ENCODE peak calls at places on chromosomes 1 and 21, in seven cellular contexts. One of them, this sample, is unnamed.

GRCh38 chr1:113088972-113089371 is 16.0 kb downstream of the LRIG2 start:
- DNase-seq in sigmoid colon: no peak
- DNase-seq in stimulated activated CD4-positive, alpha-beta T cell treated with anti-CD3 and anti-CD28 coated beads, TNF-alpha, amount 100 ng/mL, for 4 hours: no peak
- DNase-seq in lung microvascular endothelial cell: no peak
- DNase-seq in left cardiac atrium: no peak
- DNase-seq in NCI-H1105 treated with DMSO at 0.1 percent for 48 hours: no peak
- DNase-seq in germinal center: no peak
- DNase-seq in this sample: no peak

GRCh38 chr1:24861821-24862727 is 68.0 kb downstream of the RUNX3 start:
- DNase-seq in stimulated activated CD4-positive, alpha-beta T cell treated with anti-CD3 and anti-CD28 coated beads, TNF-alpha, amount 100 ng/mL, for 4 hours: no peak
- DNase-seq in left cardiac atrium: no peak
- DNase-seq in sigmoid colon: no peak
- DNase-seq in germinal center: no peak
- DNase-seq in lung microvascular endothelial cell: no peak
- DNase-seq in NCI-H1105 treated with DMSO at 0.1 percent for 48 hours: peak; percentile 25
- DNase-seq in this sample: no peak

GRCh38 chr21:27329255-27329851 is 362.5 kb upstream of the ADAMTS5 start:
- DNase-seq in sigmoid colon: peak; percentile 65
- DNase-seq in germinal center: no peak
- DNase-seq in NCI-H1105 treated with DMSO at 0.1 percent for 48 hours: no peak
- DNase-seq in lung microvascular endothelial cell: no peak
- DNase-seq in left cardiac atrium: no peak
- DNase-seq in stimulated activated CD4-positive, alpha-beta T cell treated with anti-CD3 and anti-CD28 coated beads, TNF-alpha, amount 100 ng/mL, for 4 hours: no peak
- DNase-seq in this sample: no peak

GRCh38 chr1:119885903-119886783 is 10.2 kb downstream of the ADAM30 start:
- DNase-seq in stimulated activated CD4-positive, alpha-beta T cell treated with anti-CD3 and anti-CD28 coated beads, TNF-alpha, amount 100 ng/mL, for 4 hours: peak; percentile 27
- DNase-seq in sigmoid colon: no peak
- DNase-seq in NCI-H1105 treated with DMSO at 0.1 percent for 48 hours: peak; percentile 39
- DNase-seq in lung microvascular endothelial cell: peak; percentile 64
- DNase-seq in germinal center: peak; percentile 52
- DNase-seq in left cardiac atrium: peak; percentile 50
- DNase-seq in this sample: no peak

GRCh38 chr1:110341146-110341871 is 2.1 kb downstream of the RBM15 start:
- DNase-seq in left cardiac atrium: peak; percentile 20
- DNase-seq in stimulated activated CD4-positive, alpha-beta T cell treated with anti-CD3 and anti-CD28 coated beads, TNF-alpha, amount 100 ng/mL, for 4 hours: no peak
- DNase-seq in sigmoid colon: no peak
- DNase-seq in NCI-H1105 treated with DMSO at 0.1 percent for 48 hours: no peak
- DNase-seq in germinal center: no peak
- DNase-seq in lung microvascular endothelial cell: no peak
- DNase-seq in this sample: no peak

GRCh38 chr1:96425382-96426129 is 296.0 kb upstream of the PTBP2 start:
- DNase-seq in lung microvascular endothelial cell: no peak
- DNase-seq in NCI-H1105 treated with DMSO at 0.1 percent for 48 hours: no peak
- DNase-seq in sigmoid colon: no peak
- DNase-seq in germinal center: no peak
- DNase-seq in stimulated activated CD4-positive, alpha-beta T cell treated with anti-CD3 and anti-CD28 coated beads, TNF-alpha, amount 100 ng/mL, for 4 hours: no peak
- DNase-seq in left cardiac atrium: no peak
- DNase-seq in this sample: no peak

GRCh38 chr1:223737342-223737741 is 25.0 kb downstream of the CAPN2 start:
- DNase-seq in NCI-H1105 treated with DMSO at 0.1 percent for 48 hours: no peak
- DNase-seq in germinal center: no peak
- DNase-seq in left cardiac atrium: no peak
- DNase-seq in lung microvascular endothelial cell: no peak
- DNase-seq in stimulated activated CD4-positive, alpha-beta T cell treated with anti-CD3 and anti-CD28 coated beads, TNF-alpha, amount 100 ng/mL, for 4 hours: no peak
- DNase-seq in sigmoid colon: no peak
- DNase-seq in this sample: no peak

GRCh38 chr1:22327411-22327810 is 124.2 kb upstream of the ZBTB40 start:
- DNase-seq in germinal center: no peak
- DNase-seq in NCI-H1105 treated with DMSO at 0.1 percent for 48 hours: no peak
- DNase-seq in sigmoid colon: peak; percentile 7
- DNase-seq in stimulated activated CD4-positive, alpha-beta T cell treated with anti-CD3 and anti-CD28 coated beads, TNF-alpha, amount 100 ng/mL, for 4 hours: no peak
- DNase-seq in left cardiac atrium: no peak
- DNase-seq in lung microvascular endothelial cell: no peak
- DNase-seq in this sample: no peak

GRCh38 chr1:20449736-20450311 is 36.2 kb downstream of the CAMK2N1 start:
- DNase-seq in germinal center: no peak
- DNase-seq in left cardiac atrium: no peak
- DNase-seq in lung microvascular endothelial cell: no peak
- DNase-seq in sigmoid colon: no peak
- DNase-seq in NCI-H1105 treated with DMSO at 0.1 percent for 48 hours: no peak
- DNase-seq in stimulated activated CD4-positive, alpha-beta T cell treated with anti-CD3 and anti-CD28 coated beads, TNF-alpha, amount 100 ng/mL, for 4 hours: no peak
- DNase-seq in this sample: no peak

GRCh38 chr1:160093069-160093395 is 5.4 kb downstream of the IGSF8 start:
- DNase-seq in sigmoid colon: no peak
- DNase-seq in germinal center: no peak
- DNase-seq in left cardiac atrium: no peak
- DNase-seq in NCI-H1105 treated with DMSO at 0.1 percent for 48 hours: no peak
- DNase-seq in stimulated activated CD4-positive, alpha-beta T cell treated with anti-CD3 and anti-CD28 coated beads, TNF-alpha, amount 100 ng/mL, for 4 hours: no peak
- DNase-seq in lung microvascular endothelial cell: no peak
- DNase-seq in this sample: no peak

GRCh38 chr1:184300446-184300845 is 86.4 kb upstream of the C1orf21 start:
- DNase-seq in left cardiac atrium: no peak
- DNase-seq in NCI-H1105 treated with DMSO at 0.1 percent for 48 hours: no peak
- DNase-seq in lung microvascular endothelial cell: peak; percentile 58
- DNase-seq in stimulated activated CD4-positive, alpha-beta T cell treated with anti-CD3 and anti-CD28 coated beads, TNF-alpha, amount 100 ng/mL, for 4 hours: no peak
- DNase-seq in germinal center: no peak
- DNase-seq in sigmoid colon: no peak
- DNase-seq in this sample: no peak

GRCh38 chr1:229596961-229597699 is 28.8 kb downstream of the TAF5L start:
- DNase-seq in lung microvascular endothelial cell: peak; percentile 60
- DNase-seq in sigmoid colon: peak; percentile 86
- DNase-seq in germinal center: no peak
- DNase-seq in left cardiac atrium: peak; percentile 62
- DNase-seq in stimulated activated CD4-positive, alpha-beta T cell treated with anti-CD3 and anti-CD28 coated beads, TNF-alpha, amount 100 ng/mL, for 4 hours: no peak
- DNase-seq in NCI-H1105 treated with DMSO at 0.1 percent for 48 hours: no peak
- DNase-seq in this sample: no peak

GRCh38 chr1:234602334-234603220 is 7.4 kb downstream of the IRF2BP2 start:
- DNase-seq in left cardiac atrium: no peak
- DNase-seq in germinal center: peak; percentile 29
- DNase-seq in stimulated activated CD4-positive, alpha-beta T cell treated with anti-CD3 and anti-CD28 coated beads, TNF-alpha, amount 100 ng/mL, for 4 hours: no peak
- DNase-seq in lung microvascular endothelial cell: peak; percentile 94
- DNase-seq in sigmoid colon: peak; percentile 70
- DNase-seq in NCI-H1105 treated with DMSO at 0.1 percent for 48 hours: no peak
- DNase-seq in this sample: no peak

GRCh38 chr1:172041102-172041501 is 199.8 kb downstream of the DNM3 start:
- DNase-seq in left cardiac atrium: no peak
- DNase-seq in sigmoid colon: no peak
- DNase-seq in lung microvascular endothelial cell: no peak
- DNase-seq in NCI-H1105 treated with DMSO at 0.1 percent for 48 hours: no peak
- DNase-seq in stimulated activated CD4-positive, alpha-beta T cell treated with anti-CD3 and anti-CD28 coated beads, TNF-alpha, amount 100 ng/mL, for 4 hours: no peak
- DNase-seq in germinal center: no peak
- DNase-seq in this sample: no peak

GRCh38 chr1:112255080-112255479 is 140.9 kb upstream of the CTTNBP2NL start:
- DNase-seq in lung microvascular endothelial cell: no peak
- DNase-seq in germinal center: no peak
- DNase-seq in NCI-H1105 treated with DMSO at 0.1 percent for 48 hours: no peak
- DNase-seq in sigmoid colon: no peak
- DNase-seq in stimulated activated CD4-positive, alpha-beta T cell treated with anti-CD3 and anti-CD28 coated beads, TNF-alpha, amount 100 ng/mL, for 4 hours: no peak
- DNase-seq in left cardiac atrium: no peak
- DNase-seq in this sample: no peak

GRCh38 chr1:182041615-182042014 is 19.9 kb downstream of the ZNF648 start:
- DNase-seq in NCI-H1105 treated with DMSO at 0.1 percent for 48 hours: no peak
- DNase-seq in left cardiac atrium: no peak
- DNase-seq in lung microvascular endothelial cell: no peak
- DNase-seq in germinal center: no peak
- DNase-seq in stimulated activated CD4-positive, alpha-beta T cell treated with anti-CD3 and anti-CD28 coated beads, TNF-alpha, amount 100 ng/mL, for 4 hours: no peak
- DNase-seq in sigmoid colon: no peak
- DNase-seq in this sample: no peak

GRCh38 chr1:47351305-47351704 is 17.7 kb downstream of the CMPK1 start:
- DNase-seq in sigmoid colon: no peak
- DNase-seq in stimulated activated CD4-positive, alpha-beta T cell treated with anti-CD3 and anti-CD28 coated beads, TNF-alpha, amount 100 ng/mL, for 4 hours: no peak
- DNase-seq in germinal center: no peak
- DNase-seq in lung microvascular endothelial cell: peak; percentile 24
- DNase-seq in left cardiac atrium: no peak
- DNase-seq in NCI-H1105 treated with DMSO at 0.1 percent for 48 hours: no peak
- DNase-seq in this sample: no peak

GRCh38 chr1:225691377-225691776 is 38.5 kb upstream of the ENAH start:
- DNase-seq in sigmoid colon: no peak
- DNase-seq in stimulated activated CD4-positive, alpha-beta T cell treated with anti-CD3 and anti-CD28 coated beads, TNF-alpha, amount 100 ng/mL, for 4 hours: no peak
- DNase-seq in germinal center: no peak
- DNase-seq in lung microvascular endothelial cell: no peak
- DNase-seq in left cardiac atrium: no peak
- DNase-seq in NCI-H1105 treated with DMSO at 0.1 percent for 48 hours: no peak
- DNase-seq in this sample: no peak

GRCh38 chr1:185315364-185316108 is 1.5 kb downstream of the IVNS1ABP start:
- DNase-seq in left cardiac atrium: no peak
- DNase-seq in sigmoid colon: no peak
- DNase-seq in stimulated activated CD4-positive, alpha-beta T cell treated with anti-CD3 and anti-CD28 coated beads, TNF-alpha, amount 100 ng/mL, for 4 hours: no peak
- DNase-seq in NCI-H1105 treated with DMSO at 0.1 percent for 48 hours: peak; percentile 36
- DNase-seq in germinal center: no peak
- DNase-seq in lung microvascular endothelial cell: peak; percentile 23
- DNase-seq in this sample: no peak

GRCh38 chr1:63112155-63112914 is 210.0 kb upstream of the FOXD3 start:
- DNase-seq in stimulated activated CD4-positive, alpha-beta T cell treated with anti-CD3 and anti-CD28 coated beads, TNF-alpha, amount 100 ng/mL, for 4 hours: no peak
- DNase-seq in germinal center: no peak
- DNase-seq in sigmoid colon: no peak
- DNase-seq in left cardiac atrium: no peak
- DNase-seq in NCI-H1105 treated with DMSO at 0.1 percent for 48 hours: no peak
- DNase-seq in lung microvascular endothelial cell: no peak
- DNase-seq in this sample: no peak

GRCh38 chr1:41764608-41765007 is 154.1 kb downstream of the HIVEP3 start:
- DNase-seq in left cardiac atrium: no peak
- DNase-seq in stimulated activated CD4-positive, alpha-beta T cell treated with anti-CD3 and anti-CD28 coated beads, TNF-alpha, amount 100 ng/mL, for 4 hours: no peak
- DNase-seq in germinal center: no peak
- DNase-seq in lung microvascular endothelial cell: no peak
- DNase-seq in NCI-H1105 treated with DMSO at 0.1 percent for 48 hours: no peak
- DNase-seq in sigmoid colon: no peak
- DNase-seq in this sample: no peak

GRCh38 chr1:2173546-2174347 is 20.8 kb downstream of the FAAP20 start:
- DNase-seq in sigmoid colon: no peak
- DNase-seq in germinal center: no peak
- DNase-seq in NCI-H1105 treated with DMSO at 0.1 percent for 48 hours: no peak
- DNase-seq in lung microvascular endothelial cell: no peak
- DNase-seq in stimulated activated CD4-positive, alpha-beta T cell treated with anti-CD3 and anti-CD28 coated beads, TNF-alpha, amount 100 ng/mL, for 4 hours: no peak
- DNase-seq in left cardiac atrium: no peak
- DNase-seq in this sample: no peak

GRCh38 chr21:38986460-38987395 is 181.0 kb downstream of the ETS2 start:
- DNase-seq in NCI-H1105 treated with DMSO at 0.1 percent for 48 hours: no peak
- DNase-seq in lung microvascular endothelial cell: no peak
- DNase-seq in germinal center: no peak
- DNase-seq in sigmoid colon: no peak
- DNase-seq in stimulated activated CD4-positive, alpha-beta T cell treated with anti-CD3 and anti-CD28 coated beads, TNF-alpha, amount 100 ng/mL, for 4 hours: no peak
- DNase-seq in left cardiac atrium: no peak
- DNase-seq in this sample: no peak

GRCh38 chr1:227541129-227541528 is 22.2 kb upstream of the ZNF678 start:
- DNase-seq in sigmoid colon: no peak
- DNase-seq in germinal center: no peak
- DNase-seq in NCI-H1105 treated with DMSO at 0.1 percent for 48 hours: no peak
- DNase-seq in left cardiac atrium: no peak
- DNase-seq in lung microvascular endothelial cell: no peak
- DNase-seq in stimulated activated CD4-positive, alpha-beta T cell treated with anti-CD3 and anti-CD28 coated beads, TNF-alpha, amount 100 ng/mL, for 4 hours: no peak
- DNase-seq in this sample: peak; percentile 82

GRCh38 chr1:230754831-230755230 is 7.6 kb downstream of the CAPN9 start:
- DNase-seq in stimulated activated CD4-positive, alpha-beta T cell treated with anti-CD3 and anti-CD28 coated beads, TNF-alpha, amount 100 ng/mL, for 4 hours: no peak
- DNase-seq in left cardiac atrium: peak; percentile 51
- DNase-seq in lung microvascular endothelial cell: no peak
- DNase-seq in NCI-H1105 treated with DMSO at 0.1 percent for 48 hours: no peak
- DNase-seq in germinal center: no peak
- DNase-seq in sigmoid colon: no peak
- DNase-seq in this sample: peak; percentile 81

GRCh38 chr1:115877511-115877910 is 36.6 kb upstream of the NHLH2 start:
- DNase-seq in left cardiac atrium: no peak
- DNase-seq in sigmoid colon: no peak
- DNase-seq in germinal center: no peak
- DNase-seq in NCI-H1105 treated with DMSO at 0.1 percent for 48 hours: peak; percentile 91
- DNase-seq in lung microvascular endothelial cell: peak; percentile 69
- DNase-seq in stimulated activated CD4-positive, alpha-beta T cell treated with anti-CD3 and anti-CD28 coated beads, TNF-alpha, amount 100 ng/mL, for 4 hours: no peak
- DNase-seq in this sample: no peak

GRCh38 chr1:30035522-30036228 is 687.7 kb downstream of the MATN1 start:
- DNase-seq in NCI-H1105 treated with DMSO at 0.1 percent for 48 hours: no peak
- DNase-seq in left cardiac atrium: no peak
- DNase-seq in lung microvascular endothelial cell: no peak
- DNase-seq in germinal center: no peak
- DNase-seq in sigmoid colon: no peak
- DNase-seq in stimulated activated CD4-positive, alpha-beta T cell treated with anti-CD3 and anti-CD28 coated beads, TNF-alpha, amount 100 ng/mL, for 4 hours: no peak
- DNase-seq in this sample: peak; percentile 71

GRCh38 chr21:36047139-36047538 is 13.2 kb downstream of the SETD4 start:
- DNase-seq in germinal center: no peak
- DNase-seq in stimulated activated CD4-positive, alpha-beta T cell treated with anti-CD3 and anti-CD28 coated beads, TNF-alpha, amount 100 ng/mL, for 4 hours: no peak
- DNase-seq in left cardiac atrium: no peak
- DNase-seq in sigmoid colon: no peak
- DNase-seq in lung microvascular endothelial cell: no peak
- DNase-seq in NCI-H1105 treated with DMSO at 0.1 percent for 48 hours: no peak
- DNase-seq in this sample: no peak

GRCh38 chr1:31297273-31298247 is 728 bp downstream of the ZCCHC17 start:
- DNase-seq in sigmoid colon: no peak
- DNase-seq in left cardiac atrium: no peak
- DNase-seq in lung microvascular endothelial cell: peak; percentile 55
- DNase-seq in stimulated activated CD4-positive, alpha-beta T cell treated with anti-CD3 and anti-CD28 coated beads, TNF-alpha, amount 100 ng/mL, for 4 hours: no peak
- DNase-seq in germinal center: peak; percentile 14
- DNase-seq in NCI-H1105 treated with DMSO at 0.1 percent for 48 hours: peak; percentile 11
- DNase-seq in this sample: no peak

GRCh38 chr21:45876381-45877159 is 105.0 kb upstream of the COL6A1 start:
- DNase-seq in NCI-H1105 treated with DMSO at 0.1 percent for 48 hours: no peak
- DNase-seq in lung microvascular endothelial cell: peak; percentile 12
- DNase-seq in sigmoid colon: peak; percentile 62
- DNase-seq in germinal center: no peak
- DNase-seq in stimulated activated CD4-positive, alpha-beta T cell treated with anti-CD3 and anti-CD28 coated beads, TNF-alpha, amount 100 ng/mL, for 4 hours: no peak
- DNase-seq in left cardiac atrium: peak; percentile 21
- DNase-seq in this sample: no peak

GRCh38 chr1:92476071-92476607 is 10.6 kb downstream of the GFI1 start:
- DNase-seq in NCI-H1105 treated with DMSO at 0.1 percent for 48 hours: peak; percentile 44
- DNase-seq in stimulated activated CD4-positive, alpha-beta T cell treated with anti-CD3 and anti-CD28 coated beads, TNF-alpha, amount 100 ng/mL, for 4 hours: peak; percentile 27
- DNase-seq in left cardiac atrium: no peak
- DNase-seq in germinal center: no peak
- DNase-seq in lung microvascular endothelial cell: no peak
- DNase-seq in sigmoid colon: no peak
- DNase-seq in this sample: no peak

GRCh38 chr1:169456029-169456428 is 28.8 kb upstream of the CCDC181 start:
- DNase-seq in germinal center: no peak
- DNase-seq in sigmoid colon: no peak
- DNase-seq in left cardiac atrium: no peak
- DNase-seq in lung microvascular endothelial cell: no peak
- DNase-seq in stimulated activated CD4-positive, alpha-beta T cell treated with anti-CD3 and anti-CD28 coated beads, TNF-alpha, amount 100 ng/mL, for 4 hours: no peak
- DNase-seq in NCI-H1105 treated with DMSO at 0.1 percent for 48 hours: no peak
- DNase-seq in this sample: no peak

GRCh38 chr1:246784621-246785535 is 60.7 kb downstream of the SCCPDH start:
- DNase-seq in lung microvascular endothelial cell: peak; percentile 85
- DNase-seq in stimulated activated CD4-positive, alpha-beta T cell treated with anti-CD3 and anti-CD28 coated beads, TNF-alpha, amount 100 ng/mL, for 4 hours: no peak
- DNase-seq in sigmoid colon: no peak
- DNase-seq in NCI-H1105 treated with DMSO at 0.1 percent for 48 hours: no peak
- DNase-seq in left cardiac atrium: peak; percentile 42
- DNase-seq in germinal center: peak; percentile 16
- DNase-seq in this sample: no peak

This sample was measured in mesenteric fat pad.